ENCODE peak calls at places on chromosomes 12 and 14, in four cellular contexts. L is endothelial cell, V is NB4, Z is colonic mucosa. N is an unnamed sample.

GRCh38 chr12:124518051-124518932 is 49.1 kb downstream of the NCOR2 start:
- DNase-seq in L (no peak), V (no peak), Z (peak), N (peak)

GRCh38 chr14:75454963-75455546 is 27.2 kb downstream of the JDP2 start:
- DNase-seq in L (no peak), V (peak), Z (no peak), N (peak)

GRCh38 chr12:89247541-89247942 is 104.8 kb downstream of the DUSP6 start:
- DNase-seq in L (no peak), V (no peak), Z (no peak), N (no peak)

GRCh38 chr14:80636071-80636470 is 305.5 kb downstream of the CEP128 start:
- DNase-seq in L (no peak), V (peak), Z (no peak), N (no peak)

GRCh38 chr12:124259168-124260066 is 35.5 kb upstream of the RFLNA start:
- DNase-seq in L (no peak), V (peak), Z (no peak), N (no peak)

GRCh38 chr14:63045234-63045611 is at the start of gene KCNH5:
- DNase-seq in L (peak), V (no peak), Z (no peak), N (peak)

GRCh38 chr14:77026930-77027537 is 1.5 kb downstream of the IRF2BPL start:
- DNase-seq in L (peak), V (peak), Z (no peak), N (peak)

GRCh38 chr12:46386877-46387629 is 14.5 kb upstream of the SLC38A2 start:
- DNase-seq in L (no peak), V (peak), Z (no peak), N (no peak)

GRCh38 chr12:104886418-104887401 is 71.4 kb downstream of the SLC41A2 start:
- DNase-seq in L (no peak), V (no peak), Z (no peak), N (no peak)

GRCh38 chr12:100753837-100754236 is 40.7 kb upstream of the ANO4 start:
- DNase-seq in L (no peak), V (no peak), Z (no peak), N (no peak)

GRCh38 chr14:65853407-65853955 is 441.0 kb downstream of the FUT8 start:
- DNase-seq in L (no peak), V (no peak), Z (no peak), N (no peak)

GRCh38 chr12:102659200-102659911 is 179.0 kb upstream of the IGF1 start:
- DNase-seq in L (no peak), V (peak), Z (no peak), N (no peak)

GRCh38 chr14:92987713-92988510 is 65.0 kb downstream of the CHGA start:
- DNase-seq in L (no peak), V (no peak), Z (no peak), N (no peak)

GRCh38 chr14:88551936-88552565 is 2.8 kb downstream of the PTPN21 start:
- DNase-seq in L (peak), V (no peak), Z (no peak), N (peak)

GRCh38 chr12:31594681-31595080 is 3.7 kb upstream of the DENND5B start:
- DNase-seq in L (no peak), V (no peak), Z (no peak), N (no peak)

GRCh38 chr12:473198-473597 is 13.5 kb downstream of the B4GALNT3 start:
- DNase-seq in L (no peak), V (no peak), Z (no peak), N (no peak)

GRCh38 chr12:105706321-105706972 is 376.0 kb downstream of the C12orf75 start:
- DNase-seq in L (no peak), V (no peak), Z (no peak), N (no peak)

GRCh38 chr12:51124504-51124903 is 41.1 kb upstream of the CSRNP2 start:
- DNase-seq in L (no peak), V (no peak), Z (no peak), N (no peak)

GRCh38 chr12:26125451-26126339 is 858 bp upstream of the BHLHE41 start:
- DNase-seq in L (peak), V (peak), Z (peak), N (peak)

GRCh38 chr14:100155049-100155621 is 4.3 kb downstream of the DEGS2 start:
- DNase-seq in L (peak), V (peak), Z (peak), N (peak)

GRCh38 chr14:34951286-34951685 is 31.5 kb upstream of the SRP54 start:
- DNase-seq in L (no peak), V (no peak), Z (no peak), N (no peak)

GRCh38 chr12:65695077-65695865 is 129.0 kb upstream of the HMGA2 start:
- DNase-seq in L (no peak), V (no peak), Z (no peak), N (peak)

GRCh38 chr12:26810330-26810729 is 22.7 kb downstream of the ITPR2 start:
- DNase-seq in L (peak), V (no peak), Z (no peak), N (no peak)

GRCh38 chr12:14185441-14186192 is 179.9 kb upstream of the ATF7IP start:
- DNase-seq in L (peak), V (peak), Z (peak), N (peak)

GRCh38 chr12:66000958-66001357 is 129.6 kb downstream of the LLPH start:
- DNase-seq in L (no peak), V (no peak), Z (no peak), N (no peak)

GRCh38 chr14:99321236-99321925 is 49.4 kb upstream of the BCL11B start:
- DNase-seq in L (no peak), V (no peak), Z (no peak), N (no peak)

GRCh38 chr12:115611477-115611876 is 666.0 kb downstream of the MED13L start:
- DNase-seq in L (no peak), V (no peak), Z (no peak), N (no peak)

GRCh38 chr14:30651934-30652333 is 29.8 kb downstream of the SCFD1 start:
- DNase-seq in L (no peak), V (no peak), Z (no peak), N (no peak)

GRCh38 chr14:36315159-36315853 is 5.1 kb downstream of the MBIP start:
- DNase-seq in L (no peak), V (no peak), Z (no peak), N (no peak)

GRCh38 chr12:79525357-79525756 is 165.4 kb downstream of the PAWR start:
- DNase-seq in L (no peak), V (no peak), Z (no peak), N (no peak)

GRCh38 chr14:65927871-65928270 is 515.3 kb downstream of the FUT8 start:
- DNase-seq in L (no peak), V (no peak), Z (peak), N (peak)

GRCh38 chr14:87160964-87161363 is 832.0 kb downstream of the GALC start:
- DNase-seq in L (no peak), V (no peak), Z (no peak), N (no peak)

GRCh38 chr12:114904254-114905003 is 220.5 kb upstream of the TBX3 start:
- DNase-seq in L (no peak), V (no peak), Z (no peak), N (no peak)

DNA sequence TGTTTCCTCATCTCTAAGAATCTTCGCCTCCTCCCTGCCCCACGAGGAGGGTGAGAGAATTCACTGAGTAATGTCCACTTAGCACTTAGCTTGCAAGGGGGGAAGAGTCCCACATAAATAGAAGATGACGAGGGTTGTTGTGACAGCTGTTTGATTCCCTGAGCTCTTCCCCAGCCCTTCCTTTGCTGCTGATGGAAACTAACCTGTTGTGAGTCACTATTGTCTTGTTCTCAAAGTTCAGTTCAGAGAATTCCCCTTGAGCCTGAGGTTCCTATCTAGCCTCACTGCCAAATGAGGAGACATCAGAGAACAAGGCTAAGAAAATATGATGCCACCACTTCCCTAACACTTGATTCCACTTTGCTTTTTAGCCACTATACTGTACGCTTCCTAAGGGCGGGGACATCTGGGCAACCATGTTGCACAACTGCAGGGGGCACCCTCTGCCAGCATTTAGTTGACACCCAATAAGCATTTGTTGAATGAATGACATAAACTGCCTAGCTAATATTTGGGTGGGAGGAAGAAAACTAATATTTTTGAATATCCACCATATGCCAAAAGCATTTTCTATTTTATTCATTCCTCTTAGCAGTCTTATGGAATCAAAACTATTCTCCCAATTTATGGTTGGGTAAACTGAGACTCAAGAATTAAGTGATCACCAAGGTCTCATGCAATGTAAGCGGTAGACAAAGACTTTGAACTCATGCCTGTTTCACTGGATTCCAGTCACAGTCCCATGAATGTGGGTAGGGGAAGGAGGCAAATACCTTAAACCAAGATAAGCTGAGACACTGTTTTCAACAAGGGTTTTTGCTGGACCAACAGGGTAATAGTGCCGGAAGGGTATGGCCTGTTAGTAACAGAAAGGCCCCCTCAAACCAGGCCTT is 77.6 kb downstream of the ZFP36L1 start:
- DNase-seq in L (no peak), V (no peak), Z (no peak), N (no peak)
- TF ChIP-seq CTCF in L (no peak), V (peak), Z (no peak), N (no peak)

DNA sequence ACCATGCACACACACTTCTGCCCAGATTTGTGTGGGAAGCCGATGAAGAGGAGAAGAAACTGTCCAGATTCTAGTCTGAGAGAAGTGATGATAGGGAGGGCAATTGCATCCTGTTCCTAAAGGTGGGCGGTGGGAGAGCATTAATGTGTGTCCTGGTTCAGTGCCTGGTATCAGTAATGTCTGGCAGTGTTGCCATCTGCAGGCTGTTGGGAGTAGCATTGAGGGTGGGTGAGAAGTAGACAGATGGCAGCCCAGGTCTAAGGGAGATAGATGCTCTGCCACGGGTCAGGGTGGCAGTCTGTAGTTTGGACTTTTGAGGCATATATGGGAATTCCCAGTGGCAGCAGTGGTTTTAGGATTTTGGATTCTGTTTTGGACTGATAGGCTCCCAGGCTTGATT is 156.4 kb downstream of the ETNK1 start:
- DNase-seq in L (no peak), V (no peak), Z (no peak), N (no peak)
- TF ChIP-seq CTCF in L (no peak), V (no peak), Z (no peak), N (no peak)

GRCh38 chr12:11496157-11496851 is 100.9 kb upstream of the PRB2 start:
- DNase-seq in L (no peak), V (no peak), Z (no peak), N (no peak)
- TF ChIP-seq CTCF in L (no peak), V (no peak), Z (no peak), N (no peak)

DNA sequence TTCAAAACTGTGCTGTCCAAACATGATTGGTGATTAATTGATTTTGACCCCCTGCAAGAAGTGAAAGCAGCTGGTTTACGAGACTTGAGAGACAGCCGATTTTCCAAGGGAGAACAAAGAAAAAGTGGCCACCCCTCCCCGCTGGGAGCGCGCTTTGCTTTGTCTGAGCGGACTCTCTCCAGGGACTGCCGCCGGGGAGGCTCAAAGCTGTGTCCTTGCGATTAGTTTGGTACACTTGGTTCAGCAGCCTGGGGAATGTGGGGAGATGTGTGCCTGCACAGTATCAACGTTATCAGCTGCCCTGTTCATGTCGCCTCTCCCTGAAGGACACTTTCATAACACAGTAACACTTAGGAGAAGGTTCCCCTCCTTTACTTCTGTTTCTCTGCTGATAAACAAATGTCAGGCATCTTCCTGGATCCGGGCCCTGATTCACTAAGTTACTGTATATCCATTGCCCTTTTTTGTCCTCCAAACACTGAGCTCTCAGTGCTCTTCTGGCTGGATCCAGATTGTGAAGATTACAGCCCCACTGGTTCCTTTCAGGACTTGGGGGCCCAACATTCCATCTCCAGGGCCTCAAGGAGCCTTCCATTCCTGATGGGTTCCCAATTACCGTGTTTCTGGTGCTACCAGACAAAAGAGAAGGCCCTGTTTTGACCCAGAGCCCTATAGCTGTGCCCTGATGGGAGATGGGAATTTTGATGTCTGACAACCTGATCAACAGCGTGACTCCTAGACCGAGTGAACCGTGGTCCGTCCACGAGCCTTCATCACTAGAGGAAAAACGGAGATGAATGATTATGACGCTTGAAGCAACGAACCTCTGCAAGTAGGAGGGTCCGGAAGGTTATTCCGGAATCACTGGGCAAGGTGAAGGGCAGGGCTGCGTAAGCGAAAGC is 31.7 kb upstream of the TUBA1C start:
- DNase-seq in L (peak), V (peak), Z (peak), N (no peak)
- TF ChIP-seq CTCF in L (no peak), V (peak), Z (no peak), N (no peak)

DNA sequence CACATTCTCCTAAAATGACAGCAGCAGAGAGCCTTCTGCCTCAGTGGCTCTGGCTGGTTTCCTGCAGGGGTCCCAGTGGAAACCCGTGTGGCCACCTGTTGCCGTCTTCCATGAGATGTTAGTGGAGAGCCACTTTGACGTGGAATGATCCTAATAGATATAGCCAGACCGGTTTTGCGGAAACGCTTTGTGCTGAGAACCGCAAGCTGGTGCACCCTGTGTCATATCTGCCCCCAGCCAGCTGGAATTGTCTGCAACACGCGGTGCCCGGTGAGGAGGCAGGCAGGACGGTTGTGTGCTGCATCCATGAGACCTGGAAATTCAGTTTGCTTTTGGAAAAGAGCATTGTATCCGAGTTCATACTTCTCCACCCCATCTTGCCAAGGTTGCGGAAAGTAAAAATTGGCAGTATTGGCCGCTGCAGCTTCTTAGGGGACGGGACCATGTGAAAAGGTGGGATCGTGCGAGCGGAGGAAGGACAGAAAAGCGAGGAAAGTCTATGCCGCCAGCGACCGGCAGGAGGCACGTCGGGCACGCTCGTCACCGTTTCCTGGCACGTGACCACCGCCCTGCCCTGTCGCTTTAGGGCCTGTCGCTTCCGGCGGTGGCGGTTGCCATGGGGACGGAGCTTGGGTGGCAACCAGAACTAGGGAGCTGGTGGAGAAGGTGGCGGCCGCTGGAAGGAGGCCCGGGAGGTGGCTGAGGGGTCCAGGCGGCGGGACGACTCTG is at the start of gene CFAP251:
- DNase-seq in L (peak), V (no peak), Z (peak), N (peak)
- TF ChIP-seq CTCF in L (peak), V (no peak), Z (peak), N (peak)

GRCh38 chr14:33103489-33103888 is 164.8 kb downstream of the NPAS3 start:
- DNase-seq in L (no peak), V (no peak), Z (no peak), N (no peak)
- TF ChIP-seq CTCF in L (no peak), V (no peak), Z (no peak), N (no peak)

GRCh38 chr14:90785474-90785873 is 30.8 kb downstream of the TTC7B start:
- DNase-seq in L (no peak), V (peak), Z (peak), N (no peak)
- TF ChIP-seq CTCF in L (no peak), V (peak), Z (no peak), N (no peak)

GRCh38 chr14:82641050-82641540 is 1107.4 kb upstream of the SEL1L start:
- DNase-seq in L (no peak), V (no peak), Z (no peak), N (no peak)

GRCh38 chr14:82647088-82647697 is 1113.5 kb upstream of the SEL1L start:
- DNase-seq in L (no peak), V (no peak), Z (no peak), N (no peak)

GRCh38 chr14:82636426-82636825 is 1102.8 kb upstream of the SEL1L start:
- DNase-seq in L (no peak), V (no peak), Z (no peak), N (no peak)

GRCh38 chr14:82642425-82642824 is 1108.8 kb upstream of the SEL1L start:
- DNase-seq in L (no peak), V (no peak), Z (peak), N (no peak)
- TF ChIP-seq CTCF in L (no peak), V (no peak), Z (no peak), N (no peak)

GRCh38 chr12:64678248-64678647 is 68.0 kb downstream of the RASSF3 start:
- DNase-seq in L (no peak), V (no peak), Z (no peak), N (peak)
- TF ChIP-seq CTCF in L (no peak), V (no peak), Z (peak), N (peak)

N was measured in Calu3.